ENCODE peak calls at places on chromosomes 11 and 22, in five cellular contexts. One of them, this sample, is unnamed. For H3K27me3, the result is how much of the 10 kb centered on the place peaks cover.

GRCh38 chr11:71489311-71490043 is 36.5 kb downstream of the NADSYN1 start:
- DNase-seq in ovary: no peak
- DNase-seq in heart right ventricle: no peak
- DNase-seq in tibial artery: no peak
- DNase-seq in colonic mucosa: no peak
- DNase-seq in this sample: peak

GRCh38 chr11:76808158-76808557 is 25.0 kb downstream of the TSKU start:
- DNase-seq in ovary: no peak
- DNase-seq in heart right ventricle: no peak
- DNase-seq in tibial artery: no peak
- DNase-seq in colonic mucosa: peak
- DNase-seq in this sample: no peak

GRCh38 chr22:19080853-19081252 is 41.4 kb downstream of the DGCR2 start:
- DNase-seq in ovary: no peak
- DNase-seq in heart right ventricle: no peak
- DNase-seq in tibial artery: no peak
- DNase-seq in colonic mucosa: no peak
- DNase-seq in this sample: no peak

GRCh38 chr22:40666151-40666848 is 13.0 kb upstream of the MCHR1 start:
- DNase-seq in ovary: peak
- DNase-seq in heart right ventricle: peak
- DNase-seq in tibial artery: peak
- DNase-seq in colonic mucosa: no peak
- DNase-seq in this sample: no peak

GRCh38 chr11:117212697-117213355 is 13.7 kb downstream of the TAGLN start:
- DNase-seq in ovary: peak
- DNase-seq in heart right ventricle: no peak
- DNase-seq in tibial artery: no peak
- DNase-seq in colonic mucosa: no peak
- DNase-seq in this sample: no peak

GRCh38 chr11:59263225-59263894 is 50.6 kb upstream of the MPEG1 start:
- DNase-seq in ovary: no peak
- DNase-seq in heart right ventricle: no peak
- DNase-seq in tibial artery: no peak
- DNase-seq in colonic mucosa: peak
- DNase-seq in this sample: no peak

GRCh38 chr22:29744902-29745301 is 21.9 kb downstream of the ZMAT5 start:
- DNase-seq in ovary: no peak
- DNase-seq in heart right ventricle: no peak
- DNase-seq in tibial artery: peak
- DNase-seq in colonic mucosa: peak
- DNase-seq in this sample: no peak

GRCh38 chr22:23072035-23072910 is 2.0 kb downstream of the GNAZ start:
- DNase-seq in ovary: peak
- DNase-seq in heart right ventricle: no peak
- DNase-seq in tibial artery: no peak
- DNase-seq in colonic mucosa: no peak
- DNase-seq in this sample: no peak

GRCh38 chr11:109680127-109680526 is 258.1 kb downstream of the C11orf87 start:
- DNase-seq in ovary: no peak
- DNase-seq in heart right ventricle: no peak
- DNase-seq in tibial artery: no peak
- DNase-seq in colonic mucosa: no peak
- DNase-seq in this sample: no peak

GRCh38 chr11:117950999-117951961 is 22.1 kb upstream of the TMPRSS13 start:
- DNase-seq in ovary: no peak
- DNase-seq in heart right ventricle: no peak
- DNase-seq in tibial artery: no peak
- DNase-seq in colonic mucosa: no peak
- DNase-seq in this sample: no peak

GRCh38 chr22:27966168-27967064 is 47.4 kb upstream of the PITPNB start:
- DNase-seq in ovary: no peak
- DNase-seq in heart right ventricle: no peak
- DNase-seq in tibial artery: no peak
- DNase-seq in colonic mucosa: no peak
- DNase-seq in this sample: no peak

GRCh38 chr22:20126284-20127029 is 5.1 kb upstream of the ZDHHC8 start:
- DNase-seq in ovary: no peak
- DNase-seq in heart right ventricle: no peak
- DNase-seq in tibial artery: no peak
- DNase-seq in colonic mucosa: no peak
- DNase-seq in this sample: no peak

GRCh38 chr11:66119348-66120133 is 49.5 kb downstream of the PACS1 start:
- DNase-seq in ovary: no peak
- DNase-seq in heart right ventricle: no peak
- DNase-seq in tibial artery: no peak
- DNase-seq in colonic mucosa: no peak
- DNase-seq in this sample: no peak

GRCh38 chr22:50191041-50191740 is 5.5 kb downstream of the TRABD start:
- DNase-seq in ovary: peak
- DNase-seq in heart right ventricle: no peak
- DNase-seq in tibial artery: no peak
- DNase-seq in colonic mucosa: peak
- DNase-seq in this sample: no peak

GRCh38 chr11:4154503-4154902 is 59.9 kb downstream of the RRM1 start:
- DNase-seq in ovary: no peak
- DNase-seq in heart right ventricle: no peak
- DNase-seq in tibial artery: no peak
- DNase-seq in colonic mucosa: no peak
- DNase-seq in this sample: no peak

GRCh38 chr11:109914809-109915653 is 178.2 kb upstream of the ZC3H12C start:
- DNase-seq in ovary: no peak
- DNase-seq in heart right ventricle: no peak
- DNase-seq in tibial artery: no peak
- DNase-seq in colonic mucosa: no peak
- DNase-seq in this sample: no peak

GRCh38 chr22:50010676-50011446 is 1.7 kb downstream of the IL17REL start:
- DNase-seq in ovary: no peak
- DNase-seq in heart right ventricle: no peak
- DNase-seq in tibial artery: no peak
- DNase-seq in colonic mucosa: no peak
- DNase-seq in this sample: no peak

GRCh38 chr11:45786272-45786671 is 18.7 kb upstream of the SLC35C1 start:
- DNase-seq in ovary: no peak
- DNase-seq in heart right ventricle: no peak
- DNase-seq in tibial artery: no peak
- DNase-seq in colonic mucosa: no peak
- DNase-seq in this sample: no peak

GRCh38 chr22:31253949-31254348 is 38.3 kb downstream of the PIK3IP1 start:
- DNase-seq in ovary: no peak
- DNase-seq in heart right ventricle: peak
- DNase-seq in tibial artery: no peak
- DNase-seq in colonic mucosa: peak
- DNase-seq in this sample: no peak

GRCh38 chr11:13681470-13681869 is 13.0 kb downstream of the FAR1 start:
- DNase-seq in ovary: no peak
- DNase-seq in heart right ventricle: no peak
- DNase-seq in tibial artery: no peak
- DNase-seq in colonic mucosa: no peak
- DNase-seq in this sample: no peak

GRCh38 chr11:114290503-114291239 is 5.5 kb upstream of the NNMT start:
- DNase-seq in ovary: no peak
- DNase-seq in heart right ventricle: no peak
- DNase-seq in tibial artery: no peak
- DNase-seq in colonic mucosa: no peak
- DNase-seq in this sample: no peak

GRCh38 chr22:41687901-41688364 is 734 bp downstream of the SNU13 start:
- DNase-seq in ovary: no peak
- DNase-seq in heart right ventricle: peak
- DNase-seq in tibial artery: peak
- DNase-seq in colonic mucosa: no peak
- DNase-seq in this sample: no peak

GRCh38 chr11:36376888-36377758 is 81.0 kb downstream of the PRR5L start:
- DNase-seq in ovary: peak
- DNase-seq in heart right ventricle: peak
- DNase-seq in tibial artery: peak
- DNase-seq in colonic mucosa: peak
- DNase-seq in this sample: no peak
- TF ChIP-seq CTCF in ovary: peak
- TF ChIP-seq CTCF in heart right ventricle: peak
- TF ChIP-seq CTCF in tibial artery: no peak
- TF ChIP-seq CTCF in colonic mucosa: peak
- TF ChIP-seq CTCF in this sample: peak

GRCh38 chr11:35486446-35486845 is 39.0 kb downstream of the PAMR1 start:
- DNase-seq in ovary: no peak
- DNase-seq in heart right ventricle: no peak
- DNase-seq in tibial artery: no peak
- DNase-seq in colonic mucosa: no peak
- DNase-seq in this sample: no peak
- H3K27me3 ChIP-seq in ovary: under half
- H3K27me3 ChIP-seq in heart right ventricle: under half
- H3K27me3 ChIP-seq in tibial artery: under half
- H3K27me3 ChIP-seq in colonic mucosa: under half
- H3K27me3 ChIP-seq in this sample: under half

GRCh38 chr11:111540114-111540920 is at the start of gene LAYN:
- DNase-seq in ovary: peak
- DNase-seq in heart right ventricle: peak
- DNase-seq in tibial artery: peak
- DNase-seq in colonic mucosa: peak
- DNase-seq in this sample: no peak

GRCh38 chr11:111540921-111541208 is 345 bp downstream of the LAYN start:
- DNase-seq in ovary: no peak
- DNase-seq in heart right ventricle: no peak
- DNase-seq in tibial artery: no peak
- DNase-seq in colonic mucosa: no peak
- DNase-seq in this sample: no peak

GRCh38 chr11:111539426-111540113 is 950 bp upstream of the LAYN start:
- DNase-seq in ovary: no peak
- DNase-seq in heart right ventricle: no peak
- DNase-seq in tibial artery: no peak
- DNase-seq in colonic mucosa: no peak
- DNase-seq in this sample: no peak

GRCh38 chr11:111542606-111543275 is 2.2 kb downstream of the LAYN start:
- DNase-seq in ovary: no peak
- DNase-seq in heart right ventricle: no peak
- DNase-seq in tibial artery: no peak
- DNase-seq in colonic mucosa: no peak
- DNase-seq in this sample: no peak

DNA sequence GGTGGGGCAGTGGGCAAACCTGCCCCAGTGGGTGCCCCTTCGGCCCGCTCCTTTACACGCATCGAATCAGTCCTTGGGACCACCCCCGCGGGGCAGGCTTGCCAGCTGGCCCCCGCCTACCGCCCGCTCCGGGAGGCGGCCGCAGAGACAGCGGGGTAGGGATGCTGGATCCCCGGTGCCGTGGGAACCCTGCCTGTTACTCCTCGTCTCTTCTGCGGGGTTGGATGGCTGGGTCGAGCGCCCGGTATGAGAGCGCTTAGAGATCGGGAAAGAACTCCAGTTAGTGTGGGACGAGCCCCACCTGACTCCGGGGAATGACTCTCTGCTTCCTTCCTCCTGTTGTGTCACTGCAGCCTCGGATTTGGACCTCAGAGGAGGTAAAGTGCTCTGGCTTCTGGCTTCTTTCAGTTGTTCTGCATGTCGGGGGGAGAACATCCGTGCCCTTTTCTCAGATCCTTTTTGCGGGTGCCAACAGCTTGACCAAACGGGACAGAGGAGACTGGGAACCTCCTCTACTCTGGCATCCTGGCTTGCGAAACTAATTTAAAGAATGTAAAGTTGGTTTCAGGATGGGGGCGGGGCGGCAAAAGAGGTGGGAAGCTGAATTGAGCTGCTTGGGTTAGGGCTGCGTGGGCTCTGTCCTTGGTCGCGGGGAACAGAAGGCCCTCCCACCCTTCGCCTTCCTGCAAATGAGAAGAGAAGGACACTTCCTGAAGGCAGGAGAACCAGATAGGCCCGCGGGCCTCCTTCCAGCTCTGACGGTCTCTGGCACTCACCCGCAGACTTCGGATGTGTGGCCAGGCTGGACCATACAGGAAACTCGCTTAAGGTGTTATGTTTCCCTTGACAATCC is 915 bp downstream of the LAYN start:
- DNase-seq in ovary: peak
- DNase-seq in heart right ventricle: peak
- DNase-seq in tibial artery: peak
- DNase-seq in colonic mucosa: peak
- DNase-seq in this sample: no peak
- H3K4me3 ChIP-seq in ovary: peak
- H3K4me3 ChIP-seq in heart right ventricle: peak
- H3K4me3 ChIP-seq in tibial artery: peak
- H3K4me3 ChIP-seq in colonic mucosa: peak
- H3K4me3 ChIP-seq in this sample: peak

DNA sequence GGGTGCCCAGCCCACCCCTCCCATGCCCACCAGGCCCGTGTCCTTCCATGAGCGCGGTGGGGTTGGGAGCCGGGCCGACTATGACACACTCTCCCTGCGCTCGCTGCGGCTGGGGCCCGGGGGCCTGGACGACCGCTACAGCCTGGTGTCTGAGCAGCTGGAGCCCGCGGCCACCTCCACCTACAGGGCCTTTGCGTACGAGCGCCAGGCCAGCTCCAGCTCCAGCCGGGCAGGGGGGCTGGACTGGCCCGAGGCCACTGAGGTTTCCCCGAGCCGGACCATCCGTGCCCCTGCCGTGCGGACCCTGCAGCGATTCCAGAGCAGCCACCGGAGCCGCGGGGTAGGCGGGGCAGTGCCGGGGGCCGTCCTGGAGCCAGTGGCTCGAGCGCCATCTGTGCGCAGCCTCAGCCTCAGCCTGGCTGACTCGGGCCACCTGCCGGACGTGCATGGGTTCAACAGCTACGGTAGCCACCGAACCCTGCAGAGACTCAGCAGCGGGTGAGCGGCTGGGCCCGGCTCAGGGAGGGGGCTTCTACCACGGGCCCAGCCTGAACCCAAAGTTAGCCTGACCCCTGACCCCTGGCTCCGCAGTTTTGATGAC is 3.0 kb downstream of the PKP3 start:
- DNase-seq in ovary: peak
- DNase-seq in heart right ventricle: peak
- DNase-seq in tibial artery: no peak
- DNase-seq in colonic mucosa: peak
- DNase-seq in this sample: no peak
- TF ChIP-seq CTCF in ovary: peak
- TF ChIP-seq CTCF in heart right ventricle: peak
- TF ChIP-seq CTCF in tibial artery: peak
- TF ChIP-seq CTCF in colonic mucosa: no peak
- TF ChIP-seq CTCF in this sample: peak

DNA sequence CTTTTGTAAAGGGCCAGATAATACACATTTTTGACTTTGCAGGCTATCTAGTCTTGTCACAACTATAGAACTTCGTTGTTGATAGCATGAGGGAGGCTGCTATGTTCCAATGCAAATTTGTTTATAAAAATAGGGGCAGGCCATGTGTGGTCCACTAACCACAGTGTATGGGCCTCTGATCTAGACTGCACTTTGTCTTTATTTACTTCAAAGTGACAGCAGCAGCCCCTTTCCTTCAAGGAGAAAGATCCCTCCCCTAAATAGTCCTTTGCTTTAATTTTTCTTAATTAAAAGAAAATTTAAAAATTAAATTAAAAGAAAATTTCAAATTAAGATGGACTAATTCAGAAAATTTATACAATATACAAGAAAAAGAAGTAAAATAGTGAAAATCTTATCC is 49.5 kb upstream of the OR9Q1 start:
- DNase-seq in ovary: no peak
- DNase-seq in heart right ventricle: no peak
- DNase-seq in tibial artery: no peak
- DNase-seq in colonic mucosa: no peak
- DNase-seq in this sample: no peak
- H3K27me3 ChIP-seq in ovary: under half
- H3K27me3 ChIP-seq in heart right ventricle: under half
- H3K27me3 ChIP-seq in tibial artery: under half
- H3K27me3 ChIP-seq in colonic mucosa: under half
- H3K27me3 ChIP-seq in this sample: under half

This sample was measured in kidney epithelial cell.